ENCODE peak calls at places on chromosomes 6 and 20, in four cellular contexts. K, U, W and X are unnamed samples.

GRCh38 chr20:25399038-25399430 is 8.4 kb upstream of the ABHD12 start:
- DNase-seq in K (peak), U (peak), W (peak), X (no peak)

GRCh38 chr20:3431109-3431508 is 23.6 kb upstream of the DNAAF9 start:
- DNase-seq in K (no peak), U (no peak), W (no peak), X (no peak)

GRCh38 chr20:62808211-62808865 is 3.7 kb downstream of the OGFR start:
- DNase-seq in K (peak), U (peak), W (peak), X (peak)

GRCh38 chr6:148817689-148818088 is 70.9 kb downstream of the UST start:
- DNase-seq in K (no peak), U (no peak), W (no peak), X (no peak)

GRCh38 chr20:32465092-32465900 is 107.2 kb downstream of the ASXL1 start:
- DNase-seq in K (peak), U (no peak), W (peak), X (no peak)

GRCh38 chr6:138987643-138988468 is at the start of gene REPS1:
- DNase-seq in K (peak), U (peak), W (peak), X (peak)

GRCh38 chr6:5730586-5731263 is 276.0 kb downstream of the NRN1 start:
- DNase-seq in K (no peak), U (no peak), W (no peak), X (no peak)

GRCh38 chr20:25336561-25337422 is 53.8 kb downstream of the ABHD12 start:
- DNase-seq in K (no peak), U (peak), W (no peak), X (no peak)

GRCh38 chr6:116467096-116467495 is 5.9 kb downstream of the CALHM6 start:
- DNase-seq in K (no peak), U (no peak), W (no peak), X (no peak)

GRCh38 chr6:4606016-4606415 is 170.2 kb upstream of the CDYL start:
- DNase-seq in K (no peak), U (no peak), W (no peak), X (no peak)

GRCh38 chr6:133553652-133554051 is 312.5 kb downstream of the EYA4 start:
- DNase-seq in K (peak), U (peak), W (peak), X (no peak)

GRCh38 chr6:113734886-113735481 is 122.2 kb upstream of the MARCKS start:
- DNase-seq in K (no peak), U (no peak), W (no peak), X (no peak)

GRCh38 chr6:113735487-113735886 is 121.7 kb upstream of the MARCKS start:
- DNase-seq in K (no peak), U (no peak), W (no peak), X (no peak)

GRCh38 chr6:113731528-113731927 is 125.6 kb upstream of the MARCKS start:
- DNase-seq in K (no peak), U (no peak), W (no peak), X (no peak)

GRCh38 chr6:113733386-113733785 is 123.8 kb upstream of the MARCKS start:
- DNase-seq in K (no peak), U (no peak), W (no peak), X (no peak)

GRCh38 chr6:113732384-113732966 is 124.7 kb upstream of the MARCKS start:
- DNase-seq in K (peak), U (no peak), W (no peak), X (no peak)
- TF ChIP-seq CTCF in K (no peak), U (no peak), W (no peak), X (peak)

DNA sequence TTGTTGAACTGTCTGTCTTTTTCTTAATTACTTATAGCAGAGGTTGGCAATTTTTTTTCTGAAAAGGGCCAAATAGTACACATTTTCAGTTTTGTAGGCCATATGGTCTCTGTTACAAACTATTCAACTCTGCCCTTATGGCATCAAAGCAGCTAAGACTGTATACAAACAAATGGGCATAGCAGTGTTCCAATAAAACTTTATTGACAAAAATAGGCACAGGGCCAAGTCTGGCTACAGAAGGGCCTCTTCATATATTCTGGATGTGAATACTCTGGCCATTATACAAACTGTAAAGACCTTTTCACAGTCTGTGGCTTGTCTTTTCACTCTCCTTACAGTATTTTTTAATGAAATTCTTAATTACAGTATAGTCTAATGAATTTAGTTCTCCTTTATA is 132.1 kb downstream of the PREX1 start:
- DNase-seq in K (no peak), U (no peak), W (no peak), X (no peak)
- TF ChIP-seq CTCF in K (no peak), U (no peak), W (no peak), X (no peak)

GRCh38 chr20:64041040-64041780 is 5.2 kb downstream of the C20orf204 start:
- DNase-seq in K (no peak), U (no peak), W (no peak), X (no peak)

GRCh38 chr20:64040231-64041039 is 4.5 kb downstream of the C20orf204 start:
- DNase-seq in K (no peak), U (no peak), W (no peak), X (no peak)

GRCh38 chr20:64038579-64039292 is 2.8 kb downstream of the C20orf204 start:
- DNase-seq in K (peak), U (peak), W (peak), X (peak)

GRCh38 chr20:64038252-64038578 is 2.2 kb downstream of the C20orf204 start:
- DNase-seq in K (no peak), U (no peak), W (no peak), X (no peak)

DNA sequence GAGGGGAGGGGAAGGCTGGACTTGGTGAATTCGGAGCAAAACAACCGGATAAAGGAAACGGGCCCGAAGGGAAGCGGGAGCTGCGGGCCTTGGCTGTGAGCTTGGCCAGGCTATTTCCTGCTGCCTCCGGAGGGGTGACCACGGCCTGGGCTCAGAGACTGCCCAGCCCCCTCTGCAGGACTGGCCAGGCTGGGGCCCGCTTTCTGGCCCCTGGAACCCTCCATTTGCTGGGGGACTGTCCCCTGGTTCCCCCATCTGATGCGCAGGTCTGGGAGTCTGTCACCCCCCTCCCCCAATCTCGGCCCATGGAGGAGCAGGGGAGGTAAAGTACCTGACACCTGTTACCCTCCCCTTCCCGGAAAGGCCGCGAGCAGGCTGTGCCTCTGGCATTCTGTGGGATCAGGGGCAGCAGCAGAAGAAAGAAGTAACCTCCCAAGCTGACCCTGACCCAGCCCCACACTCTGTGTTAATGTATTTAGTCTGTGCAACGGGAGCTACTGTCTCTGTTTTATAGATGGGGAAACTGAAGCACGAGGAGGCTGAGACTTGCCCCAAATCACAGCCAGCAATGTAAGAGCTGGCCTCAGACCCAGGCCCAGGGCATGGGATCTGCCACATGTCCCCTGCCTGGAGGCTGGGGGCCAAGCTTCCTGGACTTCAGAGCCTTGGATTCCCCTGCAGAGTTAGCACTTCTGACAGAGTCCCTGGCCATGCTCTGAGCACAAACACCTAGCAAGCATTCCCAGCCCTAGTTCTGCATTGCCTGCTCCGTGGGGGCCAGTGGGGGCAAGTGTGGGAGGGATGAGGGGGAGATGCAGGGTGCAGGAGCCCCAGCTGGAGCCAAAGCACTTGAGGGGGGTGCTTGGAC is 3.5 kb downstream of the C20orf204 start:
- DNase-seq in K (no peak), U (peak), W (no peak), X (no peak)
- TF ChIP-seq CTCF in K (no peak), U (no peak), W (no peak), X (no peak)

DNA sequence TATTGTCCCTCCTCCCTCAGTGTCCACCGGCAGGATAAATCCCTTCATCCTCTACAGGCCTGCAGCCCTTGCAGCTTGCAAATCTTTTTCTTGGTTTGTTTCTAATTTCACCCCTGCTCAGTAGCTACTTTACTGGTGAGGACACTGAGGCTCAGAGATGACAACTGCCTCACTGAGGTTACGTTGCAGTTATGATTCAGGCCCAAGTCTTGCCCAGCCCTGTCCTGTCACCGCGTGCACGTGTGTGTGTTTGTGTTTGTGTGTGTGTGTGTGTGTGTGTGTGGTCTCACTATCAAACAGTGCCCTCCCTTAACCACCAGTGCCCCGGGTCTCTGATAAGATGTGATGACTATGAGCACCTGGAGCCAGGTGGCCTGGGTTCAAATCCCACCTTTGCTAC is 21.1 kb downstream of the FAM110A start:
- DNase-seq in K (no peak), U (no peak), W (no peak), X (no peak)
- TF ChIP-seq CTCF in K (no peak), U (no peak), W (no peak), X (no peak)

DNA sequence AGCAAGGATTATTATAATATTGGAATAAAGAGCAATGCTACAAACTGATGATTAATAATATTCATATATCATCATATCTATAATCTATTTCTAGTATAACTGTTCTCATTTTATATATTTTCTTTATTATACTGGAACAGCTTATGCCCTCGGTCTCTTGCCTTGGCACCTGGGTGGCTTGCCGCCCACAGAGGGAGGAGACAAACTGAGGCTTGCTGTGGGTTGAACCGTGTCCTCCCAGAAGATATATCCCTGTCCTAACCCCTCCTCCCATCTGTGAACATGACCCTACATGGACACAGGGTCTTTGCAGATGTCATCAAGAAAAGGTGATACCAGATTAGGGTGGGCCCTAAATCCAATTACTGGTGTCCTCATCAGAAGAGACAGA is 4.7 kb downstream of the RNASET2 start:
- DNase-seq in K (no peak), U (no peak), W (no peak), X (no peak)
- TF ChIP-seq CTCF in K (no peak), U (no peak), W (no peak), X (no peak)

GRCh38 chr6:90303037-90303436 is 6.4 kb upstream of the BACH2 start:
- DNase-seq in K (no peak), U (no peak), W (no peak), X (no peak)

GRCh38 chr6:90305800-90306448 is 9.3 kb upstream of the BACH2 start:
- DNase-seq in K (no peak), U (no peak), W (no peak), X (no peak)

GRCh38 chr6:90301816-90302215 is 5.2 kb upstream of the BACH2 start:
- DNase-seq in K (no peak), U (no peak), W (no peak), X (no peak)

GRCh38 chr6:90304308-90304707 is 7.7 kb upstream of the BACH2 start:
- DNase-seq in K (no peak), U (no peak), W (no peak), X (no peak)

DNA sequence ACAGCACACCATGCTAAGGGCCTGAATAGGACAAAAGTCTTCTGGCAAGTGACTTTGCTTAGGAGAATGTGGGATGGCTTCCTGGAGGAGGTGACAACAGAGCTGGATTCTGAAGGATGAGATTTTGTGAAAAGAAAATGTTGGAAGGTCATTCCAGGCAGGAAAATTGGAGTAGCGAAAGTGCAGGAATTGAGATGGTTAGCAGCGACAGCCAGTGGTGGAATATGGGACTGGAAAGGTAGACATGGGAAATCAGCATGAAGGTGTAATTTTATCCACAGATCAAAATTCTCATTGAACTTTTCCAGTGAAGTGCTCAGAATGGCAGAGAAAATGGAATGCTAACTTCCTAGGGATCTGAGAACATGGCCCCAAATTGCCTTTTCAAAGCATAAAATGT is 5.7 kb upstream of the BACH2 start:
- DNase-seq in K (no peak), U (no peak), W (no peak), X (no peak)
- TF ChIP-seq CTCF in K (no peak), U (no peak), W (no peak), X (no peak)

GRCh38 chr6:110731898-110732297 is 83.4 kb downstream of the CDK19 start:
- DNase-seq in K (no peak), U (no peak), W (no peak), X (no peak)
- TF ChIP-seq CTCF in K (no peak), U (no peak), W (no peak), X (no peak)

DNA sequence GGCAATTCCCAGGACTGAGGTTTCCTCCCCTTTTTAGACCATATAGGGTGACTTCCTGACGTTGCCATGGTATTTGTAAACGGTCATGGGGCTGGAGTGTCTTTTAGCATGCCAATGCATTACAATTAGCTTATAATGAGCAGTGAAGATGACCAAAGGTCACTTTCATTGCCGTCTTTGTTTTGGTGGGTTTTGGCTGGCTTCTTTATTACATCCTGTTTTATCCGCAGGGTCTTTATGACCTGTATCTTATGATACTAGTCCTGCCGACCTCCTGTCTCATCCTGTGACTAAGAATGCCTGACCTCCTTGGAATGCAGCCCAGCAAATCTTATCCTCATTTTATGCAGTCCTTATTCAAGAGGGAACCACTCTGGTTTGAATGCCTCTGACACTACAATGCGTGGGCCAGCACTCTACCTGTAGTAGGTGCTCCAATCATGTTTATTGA is 190.1 kb downstream of the KCNQ5 start:
- DNase-seq in K (no peak), U (no peak), W (no peak), X (no peak)
- TF ChIP-seq CTCF in K (no peak), U (no peak), W (no peak), X (no peak)

GRCh38 chr6:103798166-103798565 is 1061.6 kb downstream of the HACE1 start:
- DNase-seq in K (no peak), U (no peak), W (no peak), X (no peak)

GRCh38 chr6:103800131-103800670 is 1059.5 kb downstream of the HACE1 start:
- DNase-seq in K (no peak), U (no peak), W (no peak), X (no peak)

DNA sequence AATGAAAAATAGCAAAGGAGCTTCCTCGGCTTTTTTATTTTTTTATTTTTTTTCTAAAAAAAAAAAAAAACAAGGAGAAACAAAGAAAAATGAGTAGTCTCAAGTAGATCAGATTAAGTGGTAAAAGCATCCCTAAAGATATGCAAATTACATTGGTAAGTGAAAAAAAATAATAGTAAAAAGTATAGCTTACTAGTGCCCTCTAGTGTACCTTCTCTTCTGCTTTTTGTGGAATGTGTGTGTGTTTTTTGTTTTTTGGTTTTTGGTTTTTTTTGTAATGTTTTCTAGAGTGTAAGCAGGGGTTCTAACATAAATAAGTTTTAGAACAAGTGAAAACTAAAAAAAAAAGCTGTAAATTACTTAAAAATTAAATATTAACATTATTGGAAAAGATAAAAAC is 1062.0 kb downstream of the HACE1 start:
- DNase-seq in K (no peak), U (no peak), W (no peak), X (no peak)
- TF ChIP-seq CTCF in K (peak), U (no peak), W (no peak), X (peak)